ENCODE peak calls at places on chromosomes 12 and 14, in nine cellular contexts. One of them, this sample, is unnamed. For H3K9me3, the result is how much of the 10 kb centered on the place peaks cover.

GRCh38 chr12:4701863-4702262 is 18.3 kb upstream of the GALNT8 start:
- DNase-seq in ovary: no peak
- DNase-seq in HCT116: no peak
- DNase-seq in heart left ventricle: no peak
- DNase-seq in astrocyte: no peak
- DNase-seq in tibial nerve: no peak
- DNase-seq in IMR-90: no peak
- DNase-seq in body of pancreas: no peak
- DNase-seq in tibial artery: no peak
- DNase-seq in this sample: no peak

GRCh38 chr12:11765817-11766794 is 116.6 kb downstream of the ETV6 start:
- DNase-seq in astrocyte: peak
- DNase-seq in IMR-90: peak
- DNase-seq in tibial artery: no peak
- DNase-seq in ovary: no peak
- DNase-seq in HCT116: no peak
- DNase-seq in body of pancreas: no peak
- DNase-seq in heart left ventricle: no peak
- DNase-seq in tibial nerve: no peak
- DNase-seq in this sample: peak

GRCh38 chr12:39723831-39724230 is 104.2 kb upstream of the ABCD2 start:
- DNase-seq in IMR-90: no peak
- DNase-seq in heart left ventricle: no peak
- DNase-seq in tibial artery: peak
- DNase-seq in body of pancreas: no peak
- DNase-seq in ovary: no peak
- DNase-seq in HCT116: no peak
- DNase-seq in astrocyte: peak
- DNase-seq in tibial nerve: no peak
- DNase-seq in this sample: no peak

GRCh38 chr14:69059658-69060648 is 80.9 kb upstream of the ACTN1 start:
- DNase-seq in body of pancreas: peak
- DNase-seq in tibial artery: peak
- DNase-seq in heart left ventricle: no peak
- DNase-seq in ovary: no peak
- DNase-seq in IMR-90: peak
- DNase-seq in tibial nerve: no peak
- DNase-seq in astrocyte: peak
- DNase-seq in HCT116: no peak
- DNase-seq in this sample: peak

GRCh38 chr14:95059126-95059525 is 98.2 kb downstream of the DICER1 start:
- DNase-seq in astrocyte: no peak
- DNase-seq in ovary: no peak
- DNase-seq in tibial artery: no peak
- DNase-seq in tibial nerve: no peak
- DNase-seq in body of pancreas: no peak
- DNase-seq in HCT116: no peak
- DNase-seq in heart left ventricle: no peak
- DNase-seq in IMR-90: no peak
- DNase-seq in this sample: no peak

GRCh38 chr12:57240926-57241555 is 9.9 kb downstream of the STAC3 start:
- DNase-seq in heart left ventricle: peak
- DNase-seq in astrocyte: no peak
- DNase-seq in body of pancreas: no peak
- DNase-seq in ovary: no peak
- DNase-seq in IMR-90: no peak
- DNase-seq in tibial artery: no peak
- DNase-seq in tibial nerve: no peak
- DNase-seq in HCT116: no peak
- DNase-seq in this sample: no peak

GRCh38 chr14:68521952-68522509 is 270.8 kb downstream of the ZFP36L1 start:
- DNase-seq in heart left ventricle: no peak
- DNase-seq in IMR-90: no peak
- DNase-seq in ovary: no peak
- DNase-seq in tibial artery: no peak
- DNase-seq in body of pancreas: no peak
- DNase-seq in tibial nerve: no peak
- DNase-seq in astrocyte: no peak
- DNase-seq in HCT116: no peak
- DNase-seq in this sample: no peak

GRCh38 chr14:79196216-79196615 is 1015.1 kb downstream of the DIO2 start:
- DNase-seq in tibial artery: no peak
- DNase-seq in IMR-90: no peak
- DNase-seq in heart left ventricle: no peak
- DNase-seq in body of pancreas: no peak
- DNase-seq in ovary: no peak
- DNase-seq in tibial nerve: no peak
- DNase-seq in astrocyte: no peak
- DNase-seq in HCT116: no peak
- DNase-seq in this sample: no peak

GRCh38 chr12:45878630-45879255 is 111.6 kb downstream of the SCAF11 start:
- DNase-seq in ovary: no peak
- DNase-seq in tibial artery: no peak
- DNase-seq in HCT116: no peak
- DNase-seq in heart left ventricle: no peak
- DNase-seq in tibial nerve: no peak
- DNase-seq in body of pancreas: no peak
- DNase-seq in astrocyte: no peak
- DNase-seq in IMR-90: peak
- DNase-seq in this sample: no peak

GRCh38 chr14:89909586-89909985 is 44.9 kb downstream of the EFCAB11 start:
- DNase-seq in HCT116: no peak
- DNase-seq in ovary: no peak
- DNase-seq in IMR-90: no peak
- DNase-seq in body of pancreas: no peak
- DNase-seq in heart left ventricle: no peak
- DNase-seq in tibial nerve: no peak
- DNase-seq in tibial artery: no peak
- DNase-seq in astrocyte: no peak
- DNase-seq in this sample: no peak

GRCh38 chr14:24335461-24336146 is 733 bp upstream of the ADCY4 start:
- DNase-seq in ovary: no peak
- DNase-seq in IMR-90: no peak
- DNase-seq in heart left ventricle: no peak
- DNase-seq in tibial artery: no peak
- DNase-seq in astrocyte: no peak
- DNase-seq in body of pancreas: no peak
- DNase-seq in tibial nerve: no peak
- DNase-seq in HCT116: no peak
- DNase-seq in this sample: no peak

GRCh38 chr12:115670869-115671268 is 606.6 kb downstream of the MED13L start:
- DNase-seq in HCT116: no peak
- DNase-seq in astrocyte: no peak
- DNase-seq in IMR-90: no peak
- DNase-seq in body of pancreas: no peak
- DNase-seq in tibial nerve: no peak
- DNase-seq in heart left ventricle: no peak
- DNase-seq in ovary: no peak
- DNase-seq in tibial artery: no peak
- DNase-seq in this sample: no peak

GRCh38 chr14:72946491-72946890 is 20.2 kb downstream of the DCAF4 start:
- DNase-seq in astrocyte: peak
- DNase-seq in IMR-90: peak
- DNase-seq in heart left ventricle: no peak
- DNase-seq in body of pancreas: no peak
- DNase-seq in ovary: no peak
- DNase-seq in HCT116: no peak
- DNase-seq in tibial artery: no peak
- DNase-seq in tibial nerve: no peak
- DNase-seq in this sample: no peak

GRCh38 chr14:24013654-24014514 is 25.2 kb downstream of the DHRS4L2 start:
- DNase-seq in astrocyte: peak
- DNase-seq in heart left ventricle: no peak
- DNase-seq in body of pancreas: peak
- DNase-seq in tibial artery: peak
- DNase-seq in tibial nerve: no peak
- DNase-seq in HCT116: peak
- DNase-seq in ovary: no peak
- DNase-seq in IMR-90: peak
- DNase-seq in this sample: peak

GRCh38 chr12:93892431-93893210 is 215.4 kb downstream of the CRADD start:
- DNase-seq in tibial artery: no peak
- DNase-seq in heart left ventricle: no peak
- DNase-seq in ovary: peak
- DNase-seq in body of pancreas: peak
- DNase-seq in astrocyte: no peak
- DNase-seq in IMR-90: no peak
- DNase-seq in tibial nerve: no peak
- DNase-seq in HCT116: no peak
- DNase-seq in this sample: no peak

DNA sequence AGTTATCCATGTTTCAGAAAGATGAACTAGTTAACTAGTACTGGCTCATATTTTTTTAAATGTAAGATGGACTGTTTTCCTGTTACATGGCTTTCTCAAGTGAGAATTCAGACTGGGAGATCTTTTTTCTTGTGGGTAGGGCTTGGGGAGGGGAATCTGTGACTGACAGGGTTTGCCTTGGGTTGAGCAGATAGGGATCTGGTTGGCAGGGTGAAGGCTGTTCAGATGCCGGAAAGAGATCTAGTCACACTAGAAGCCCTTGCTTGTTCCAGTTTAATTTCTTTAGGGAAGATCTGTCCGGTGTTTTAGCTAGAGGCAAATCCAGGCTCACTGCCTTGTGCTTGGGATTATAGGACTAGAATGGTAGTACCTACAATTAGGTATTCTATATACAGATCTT is 63.2 kb downstream of the FBXO33 start:
- DNase-seq in tibial nerve: no peak
- DNase-seq in heart left ventricle: no peak
- DNase-seq in astrocyte: no peak
- DNase-seq in IMR-90: no peak
- DNase-seq in HCT116: no peak
- DNase-seq in body of pancreas: no peak
- DNase-seq in ovary: no peak
- DNase-seq in tibial artery: no peak
- DNase-seq in this sample: no peak
- H3K4me3 ChIP-seq in tibial nerve: no peak
- H3K4me3 ChIP-seq in heart left ventricle: no peak
- H3K4me3 ChIP-seq in astrocyte: no peak
- H3K4me3 ChIP-seq in IMR-90: no peak
- H3K4me3 ChIP-seq in HCT116: no peak
- H3K4me3 ChIP-seq in body of pancreas: no peak
- H3K4me3 ChIP-seq in ovary: no peak
- H3K4me3 ChIP-seq in tibial artery: no peak
- H3K4me3 ChIP-seq in this sample: no peak

GRCh38 chr14:32011225-32011624 is 65.9 kb upstream of the ARHGAP5 start:
- DNase-seq in tibial artery: no peak
- DNase-seq in ovary: no peak
- DNase-seq in IMR-90: no peak
- DNase-seq in HCT116: no peak
- DNase-seq in heart left ventricle: no peak
- DNase-seq in body of pancreas: no peak
- DNase-seq in astrocyte: peak
- DNase-seq in tibial nerve: no peak
- DNase-seq in this sample: no peak

GRCh38 chr14:32014498-32014897 is 62.6 kb upstream of the ARHGAP5 start:
- DNase-seq in ovary: no peak
- DNase-seq in astrocyte: no peak
- DNase-seq in tibial artery: no peak
- DNase-seq in tibial nerve: no peak
- DNase-seq in heart left ventricle: no peak
- DNase-seq in HCT116: no peak
- DNase-seq in body of pancreas: no peak
- DNase-seq in IMR-90: no peak
- DNase-seq in this sample: no peak

GRCh38 chr14:32012571-32012970 is 64.5 kb upstream of the ARHGAP5 start:
- DNase-seq in tibial nerve: no peak
- DNase-seq in astrocyte: no peak
- DNase-seq in tibial artery: no peak
- DNase-seq in IMR-90: no peak
- DNase-seq in HCT116: no peak
- DNase-seq in heart left ventricle: no peak
- DNase-seq in body of pancreas: no peak
- DNase-seq in ovary: no peak
- DNase-seq in this sample: no peak

GRCh38 chr14:32012062-32012461 is 65.0 kb upstream of the ARHGAP5 start:
- DNase-seq in astrocyte: no peak
- DNase-seq in heart left ventricle: no peak
- DNase-seq in body of pancreas: no peak
- DNase-seq in IMR-90: no peak
- DNase-seq in HCT116: no peak
- DNase-seq in ovary: no peak
- DNase-seq in tibial nerve: no peak
- DNase-seq in tibial artery: no peak
- DNase-seq in this sample: no peak

DNA sequence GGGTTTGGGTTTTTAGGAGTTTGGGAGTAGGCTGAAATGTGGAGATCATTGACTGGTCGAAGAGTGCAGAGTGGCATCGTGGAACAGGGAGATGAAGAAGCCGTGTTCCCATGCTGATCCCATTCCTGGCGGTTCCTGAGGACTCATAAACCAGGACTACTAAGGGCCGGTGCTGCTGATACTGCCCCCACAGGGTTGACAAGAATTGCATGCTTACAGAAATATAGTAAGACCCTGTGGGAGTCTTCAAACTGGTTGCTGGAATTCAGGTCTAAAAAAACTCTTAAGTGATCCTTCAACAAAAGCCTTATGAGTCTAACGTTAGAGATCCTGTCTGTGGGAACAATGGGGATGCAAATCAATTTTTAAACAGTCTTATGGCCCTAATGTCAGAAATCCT is 64.0 kb upstream of the ARHGAP5 start:
- DNase-seq in tibial nerve: no peak
- DNase-seq in astrocyte: no peak
- DNase-seq in IMR-90: no peak
- DNase-seq in ovary: no peak
- DNase-seq in HCT116: no peak
- DNase-seq in tibial artery: no peak
- DNase-seq in heart left ventricle: no peak
- DNase-seq in body of pancreas: no peak
- DNase-seq in this sample: no peak
- TF ChIP-seq CTCF in tibial nerve: no peak
- TF ChIP-seq CTCF in astrocyte: no peak
- TF ChIP-seq CTCF in IMR-90: no peak
- TF ChIP-seq CTCF in ovary: no peak
- TF ChIP-seq CTCF in HCT116: peak
- TF ChIP-seq CTCF in tibial artery: no peak
- TF ChIP-seq CTCF in heart left ventricle: no peak
- TF ChIP-seq CTCF in body of pancreas: no peak
- TF ChIP-seq CTCF in this sample: no peak

DNA sequence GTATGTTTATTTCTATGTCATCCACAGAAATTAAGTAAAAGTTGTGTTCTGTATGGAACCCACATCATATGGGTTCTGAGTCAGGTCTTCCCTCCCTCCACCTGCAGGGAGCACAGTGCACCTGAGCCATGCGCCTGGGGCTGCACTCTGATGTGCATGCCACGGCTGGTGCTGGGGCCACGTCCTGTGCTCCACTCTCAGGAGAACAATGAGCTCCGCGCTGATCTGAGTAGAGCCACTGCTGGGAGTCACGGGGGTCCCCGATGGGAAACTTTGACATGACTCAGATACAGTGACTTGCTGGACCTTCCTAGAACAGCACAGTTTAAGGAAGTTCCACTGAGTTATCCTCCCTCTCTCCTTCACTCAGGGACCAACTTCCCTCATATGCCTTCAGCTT is 683.4 kb downstream of the TMEM121 start:
- DNase-seq in astrocyte: no peak
- DNase-seq in ovary: no peak
- DNase-seq in tibial artery: no peak
- DNase-seq in tibial nerve: no peak
- DNase-seq in HCT116: no peak
- DNase-seq in body of pancreas: no peak
- DNase-seq in heart left ventricle: no peak
- DNase-seq in IMR-90: no peak
- DNase-seq in this sample: no peak
- H3K9me3 ChIP-seq in astrocyte: under half
- H3K9me3 ChIP-seq in ovary: under half
- H3K9me3 ChIP-seq in tibial artery: under half
- H3K9me3 ChIP-seq in tibial nerve: under half
- H3K9me3 ChIP-seq in HCT116: under half
- H3K9me3 ChIP-seq in body of pancreas: under half
- H3K9me3 ChIP-seq in heart left ventricle: under half
- H3K9me3 ChIP-seq in IMR-90: under half
- H3K9me3 ChIP-seq in this sample: half or more

GRCh38 chr12:110307372-110307771 is 26.3 kb downstream of the ATP2A2 start:
- DNase-seq in ovary: no peak
- DNase-seq in tibial artery: no peak
- DNase-seq in HCT116: no peak
- DNase-seq in IMR-90: no peak
- DNase-seq in tibial nerve: no peak
- DNase-seq in astrocyte: no peak
- DNase-seq in heart left ventricle: no peak
- DNase-seq in body of pancreas: no peak
- DNase-seq in this sample: no peak
- H3K4me3 ChIP-seq in ovary: no peak
- H3K4me3 ChIP-seq in tibial artery: no peak
- H3K4me3 ChIP-seq in HCT116: no peak
- H3K4me3 ChIP-seq in IMR-90: no peak
- H3K4me3 ChIP-seq in tibial nerve: no peak
- H3K4me3 ChIP-seq in astrocyte: no peak
- H3K4me3 ChIP-seq in heart left ventricle: no peak
- H3K4me3 ChIP-seq in body of pancreas: no peak
- H3K4me3 ChIP-seq in this sample: no peak